ENCODE peak calls at places on chromosomes 4 and X, in ten cellular contexts. W is GM23248, A is HCT116, S is ascending aorta, V is SK-N-SH, Z is psoas muscle, C is fibroblast of lung, Y is transverse colon, X is lower lobe of right lung, E is cardiac muscle cell. P is an unnamed sample.

GRCh38 chr4:135240796-135241195 is 1039.2 kb upstream of the PABPC4L start:
- DNase-seq in W (no peak), A (no peak), S (no peak), V (no peak), Z (no peak), C (no peak), Y (no peak), X (no peak), E (peak; percentile 53), P (no peak)

GRCh38 chr4:7350396-7350795 is 84.3 kb downstream of the PSAPL1 start:
- DNase-seq in W (no peak), A (no peak), S (no peak), V (no peak), Z (peak; percentile 32), C (no peak), Y (no peak), X (peak; percentile 30), E (no peak), P (no peak)

GRCh38 chrX:142499992-142500391 is 294.9 kb upstream of the MAGEC2 start:
- DNase-seq in W (no peak), A (no peak), S (no peak), V (no peak), Z (no peak), C (no peak), Y (no peak), X (no peak), E (no peak), P (no peak)

GRCh38 chrX:150548684-150549083 is 19.7 kb upstream of the MTM1 start:
- DNase-seq in W (peak; percentile 65), A (no peak), S (no peak), V (no peak), Z (no peak), C (peak; percentile 57), Y (no peak), X (no peak), E (no peak), P (no peak)

GRCh38 chr4:145012841-145013240 is 85.2 kb downstream of the ANAPC10 start:
- DNase-seq in W (peak; percentile 55), A (no peak), S (no peak), V (no peak), Z (no peak), C (peak; percentile 85), Y (no peak), X (no peak), E (peak; percentile 81), P (no peak)

GRCh38 chr4:113057891-113058290 is 8.4 kb downstream of the ANK2 start:
- DNase-seq in W (peak; percentile 51), A (peak; percentile 7), S (no peak), V (no peak), Z (no peak), C (peak; percentile 66), Y (no peak), X (no peak), E (no peak), P (no peak)

GRCh38 chr4:3816256-3816825 is 50.2 kb downstream of the ADRA2C start:
- DNase-seq in W (no peak), A (no peak), S (no peak), V (no peak), Z (peak; percentile 20), C (no peak), Y (no peak), X (peak; percentile 35), E (no peak), P (no peak)

GRCh38 chr4:95293014-95293413 is 255.8 kb downstream of the UNC5C start:
- DNase-seq in W (no peak), A (no peak), S (no peak), V (no peak), Z (no peak), C (peak; percentile 56), Y (no peak), X (no peak), E (peak; percentile 46), P (no peak)

DNA sequence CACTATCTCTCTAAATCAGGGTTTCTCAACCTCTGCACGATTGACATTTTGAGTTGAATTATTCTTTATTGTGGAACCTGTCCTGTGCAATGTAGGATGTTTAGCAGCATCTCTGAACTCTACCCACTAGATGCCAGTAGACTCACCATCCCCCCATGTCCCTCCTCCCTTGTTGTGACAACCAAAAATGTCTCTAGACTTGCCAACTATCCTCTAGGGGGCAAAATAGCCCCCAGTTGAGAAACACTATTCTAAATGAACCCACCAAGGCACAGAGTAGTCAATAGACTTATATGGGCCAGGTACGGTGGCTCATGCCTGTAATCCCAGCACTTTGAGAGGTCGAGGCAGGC is 49.1 kb upstream of the GAB1 start:
- DNase-seq in W (no peak), A (no peak), S (no peak), V (no peak), Z (no peak), C (no peak), Y (no peak), X (no peak), E (no peak), P (no peak)
- H3K4me3 ChIP-seq in W (peak overlapping the region; percentile 63), A (no peak overlapping the region), S (no peak overlapping the region), V (no peak overlapping the region), Z (no peak overlapping the region), C (no peak overlapping the region), Y (no peak overlapping the region), X (no peak overlapping the region), E (no peak overlapping the region), P (no peak overlapping the region)

GRCh38 chr4:38615847-38616246 is 48.2 kb upstream of the KLF3 start:
- DNase-seq in W (no peak), A (no peak), S (no peak), V (no peak), Z (no peak), C (no peak), Y (no peak), X (no peak), E (peak; percentile 21), P (no peak)

GRCh38 chr4:38609614-38610013 is 54.4 kb upstream of the KLF3 start:
- DNase-seq in W (no peak), A (no peak), S (no peak), V (no peak), Z (no peak), C (no peak), Y (peak; percentile 26), X (no peak), E (no peak), P (no peak)

GRCh38 chr4:38614198-38614597 is 49.8 kb upstream of the KLF3 start:
- DNase-seq in W (no peak), A (no peak), S (no peak), V (no peak), Z (no peak), C (no peak), Y (no peak), X (no peak), E (no peak), P (no peak)

GRCh38 chr4:38610844-38611550 is 53.0 kb upstream of the KLF3 start:
- DNase-seq in W (no peak), A (no peak), S (no peak), V (no peak), Z (no peak), C (no peak), Y (peak; percentile 62), X (no peak), E (no peak), P (peak; percentile 65)

GRCh38 chr4:38612996-38613395 is 51.0 kb upstream of the KLF3 start:
- DNase-seq in W (no peak), A (no peak), S (no peak), V (no peak), Z (no peak), C (peak; percentile 17), Y (no peak), X (no peak), E (peak; percentile 29), P (no peak)
- H3K4me1 ChIP-seq in W (no peaks in the 10 kb centered on the region), A (peaks cover 5% of the 10 kb centered on the region), S (no peaks in the 10 kb centered on the region), V (no peaks in the 10 kb centered on the region), Z (peaks cover 5% of the 10 kb centered on the region), C (no peaks in the 10 kb centered on the region), Y (peaks cover 13% of the 10 kb centered on the region), X (peaks cover 33% of the 10 kb centered on the region), E (no peaks in the 10 kb centered on the region), P (peaks cover 43% of the 10 kb centered on the region)

GRCh38 chr4:38921151-38921550 is 53.5 kb downstream of the FAM114A1 start:
- DNase-seq in W (no peak), A (no peak), S (no peak), V (no peak), Z (no peak), C (no peak), Y (no peak), X (no peak), E (no peak), P (no peak)

GRCh38 chr4:38926917-38927316 is 59.3 kb downstream of the FAM114A1 start:
- DNase-seq in W (no peak), A (no peak), S (no peak), V (no peak), Z (no peak), C (no peak), Y (no peak), X (no peak), E (no peak), P (no peak)

GRCh38 chr4:38925492-38926418 is 58.1 kb downstream of the FAM114A1 start:
- DNase-seq in W (no peak), A (no peak), S (no peak), V (peak; percentile 69), Z (no peak), C (no peak), Y (no peak), X (no peak), E (no peak), P (no peak)

GRCh38 chr4:38923746-38924145 is 56.1 kb downstream of the FAM114A1 start:
- DNase-seq in W (no peak), A (no peak), S (no peak), V (no peak), Z (no peak), C (no peak), Y (no peak), X (no peak), E (no peak), P (no peak)

DNA sequence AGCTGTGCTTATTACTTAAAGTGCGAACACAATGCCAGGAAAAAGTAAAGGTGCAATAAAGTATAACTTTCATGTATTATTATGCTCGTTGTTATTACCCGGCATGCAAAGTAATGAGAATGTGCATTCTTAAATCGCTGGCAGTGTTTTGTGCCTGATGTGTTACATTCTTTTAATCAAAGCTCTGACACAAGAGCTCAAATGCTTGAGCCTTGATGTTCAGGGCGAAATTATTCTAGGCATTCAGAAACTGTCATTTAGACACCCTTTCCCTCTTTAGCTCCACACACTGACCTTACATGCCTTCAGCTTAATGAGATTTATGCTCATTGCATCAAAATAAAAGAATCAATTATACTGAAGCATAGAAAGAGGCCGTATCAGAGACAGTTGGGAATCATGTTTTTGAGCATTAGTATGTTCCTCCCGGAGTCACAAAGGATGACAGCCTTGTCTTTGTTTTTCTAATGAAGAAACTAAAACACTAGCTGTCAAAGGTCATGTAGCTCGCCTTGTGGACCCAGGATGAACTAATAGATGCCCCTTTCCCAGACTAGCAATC is 56.7 kb downstream of the FAM114A1 start:
- DNase-seq in W (no peak), A (no peak), S (no peak), V (no peak), Z (no peak), C (no peak), Y (no peak), X (no peak), E (no peak), P (no peak)
- H3K36me3 ChIP-seq in W (peaks cover 72% of the 10 kb centered on the region), A (no peaks in the 10 kb centered on the region), S (peaks cover 90% of the 10 kb centered on the region), V (peaks cover 10% of the 10 kb centered on the region), Z (no peaks in the 10 kb centered on the region), C (peaks cover 11% of the 10 kb centered on the region), Y (peaks cover 9% of the 10 kb centered on the region), X (peaks cover 97% of the 10 kb centered on the region), E (peaks cover 4% of the 10 kb centered on the region), P (no peaks in the 10 kb centered on the region)

DNA sequence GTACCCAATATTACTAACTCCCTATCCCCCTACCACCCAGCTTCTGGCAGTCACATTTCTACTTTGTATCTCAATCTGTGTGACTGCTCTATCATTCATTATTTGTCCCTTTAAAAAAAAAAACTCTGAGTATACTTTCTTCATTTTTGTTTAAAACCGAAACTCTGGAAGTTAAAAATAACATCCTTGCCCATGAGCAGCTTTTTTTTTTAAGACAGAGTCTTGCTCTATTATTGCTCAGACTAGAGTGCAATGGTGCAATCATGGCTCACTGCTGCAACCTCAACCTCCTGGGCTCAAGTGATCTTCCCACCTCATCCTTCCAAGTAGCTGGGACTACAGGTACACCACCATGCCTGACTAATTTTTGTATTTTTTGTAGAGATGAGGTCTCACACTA is 15.8 kb downstream of the UBE2K start:
- DNase-seq in W (peak; percentile 71), A (no peak), S (no peak), V (peak; percentile 18), Z (no peak), C (no peak), Y (no peak), X (no peak), E (peak; percentile 69), P (no peak)
- H3K4me3 ChIP-seq in W (no peak overlapping the region), A (no peak overlapping the region), S (no peak overlapping the region), V (no peak overlapping the region), Z (no peak overlapping the region), C (no peak overlapping the region), Y (no peak overlapping the region), X (no peak overlapping the region), E (no peak overlapping the region), P (no peak overlapping the region)